ENCODE peak calls at places on chromosomes 5 and 9, in eight cellular contexts. G, C, J, B, M, X, I and L are unnamed samples.

GRCh38 chr5:61467766-61468482 is 135.9 kb downstream of the ZSWIM6 start:
- DNase-seq in G (no peak), C (peak; percentile 32), J (peak; percentile 12), B (no peak), M (no peak), X (peak; percentile 41), I (no peak), L (peak; percentile 66)

GRCh38 chr5:87412417-87413115 is at the start of gene CCNH:
- DNase-seq in G (peak; percentile 96), C (peak; percentile 98), J (peak; percentile 98), B (peak; percentile 96), M (peak; percentile 93), X (peak; percentile 92), I (peak; percentile 95), L (peak; percentile 98)

GRCh38 chr9:93288891-93289883 is 105.2 kb downstream of the WNK2 start:
- DNase-seq in G (no peak), C (no peak), J (peak; percentile 3), B (no peak), M (no peak), X (peak; percentile 64), I (no peak), L (peak; percentile 62)

GRCh38 chr9:32571969-32572899 is 725 bp downstream of the NDUFB6 start:
- DNase-seq in G (peak; percentile 67), C (peak; percentile 61), J (peak; percentile 70), B (peak; percentile 44), M (peak; percentile 55), X (peak; percentile 55), I (peak; percentile 86), L (peak; percentile 82)

GRCh38 chr5:90408571-90409317 is 812 bp downstream of the CETN3 start:
- DNase-seq in G (no peak), C (no peak), J (peak; percentile 25), B (peak; percentile 30), M (no peak), X (no peak), I (no peak), L (no peak)

GRCh38 chr5:111859031-111859430 is 102.0 kb upstream of the NREP start:
- DNase-seq in G (no peak), C (no peak), J (no peak), B (no peak), M (no peak), X (no peak), I (no peak), L (peak; percentile 65)

GRCh38 chr5:157215826-157216167 is 35.2 kb downstream of the ITK start:
- DNase-seq in G (no peak), C (no peak), J (no peak), B (no peak), M (no peak), X (no peak), I (no peak), L (no peak)

GRCh38 chr9:134236001-134236421 is 71.6 kb upstream of the RNU6ATAC start:
- DNase-seq in G (no peak), C (no peak), J (no peak), B (no peak), M (no peak), X (no peak), I (no peak), L (no peak)

GRCh38 chr9:116101516-116101915 is 52.1 kb upstream of the PAPPA start:
- DNase-seq in G (no peak), C (no peak), J (no peak), B (no peak), M (no peak), X (no peak), I (no peak), L (peak; percentile 84)

GRCh38 chr5:160363661-160364060 is 6.8 kb downstream of the C1QTNF2 start:
- DNase-seq in G (no peak), C (no peak), J (no peak), B (no peak), M (no peak), X (no peak), I (no peak), L (no peak)

GRCh38 chr5:16456103-16456832 is 9.3 kb downstream of the ZNF622 start:
- DNase-seq in G (peak; percentile 49), C (peak; percentile 60), J (peak; percentile 46), B (peak; percentile 15), M (no peak), X (peak; percentile 72), I (peak; percentile 84), L (peak; percentile 72)

GRCh38 chr5:176697267-176697928 is 50.1 kb downstream of the TSPAN17 start:
- DNase-seq in G (no peak), C (no peak), J (no peak), B (no peak), M (no peak), X (no peak), I (no peak), L (no peak)

GRCh38 chr5:1789838-1790462 is 9.7 kb downstream of the MRPL36 start:
- DNase-seq in G (no peak), C (peak; percentile 31), J (no peak), B (no peak), M (no peak), X (no peak), I (no peak), L (peak; percentile 96)

GRCh38 chr5:76041863-76042262 is 41.3 kb upstream of the SV2C start:
- DNase-seq in G (no peak), C (no peak), J (peak; percentile 30), B (no peak), M (no peak), X (peak; percentile 15), I (peak; percentile 7), L (no peak)

GRCh38 chr9:136739509-136739908 is 3.2 kb downstream of the LCN10 start:
- DNase-seq in G (no peak), C (no peak), J (no peak), B (no peak), M (no peak), X (no peak), I (no peak), L (no peak)

GRCh38 chr5:14587143-14587542 is 5.6 kb downstream of the OTULINL start:
- DNase-seq in G (no peak), C (no peak), J (no peak), B (peak; percentile 8), M (no peak), X (no peak), I (no peak), L (no peak)

GRCh38 chr9:120977321-120977720 is 50.7 kb upstream of the TRAF1 start:
- DNase-seq in G (no peak), C (no peak), J (no peak), B (no peak), M (no peak), X (no peak), I (no peak), L (no peak)

GRCh38 chr9:133981958-133982681 is 10.0 kb downstream of the VAV2 start:
- DNase-seq in G (no peak), C (no peak), J (no peak), B (no peak), M (no peak), X (no peak), I (no peak), L (no peak)

GRCh38 chr9:133057553-133057952 is 4.2 kb upstream of the CEL start:
- DNase-seq in G (no peak), C (no peak), J (no peak), B (no peak), M (no peak), X (no peak), I (no peak), L (no peak)

GRCh38 chr9:106590759-106591505 is 272.0 kb upstream of the ZNF462 start:
- DNase-seq in G (no peak), C (no peak), J (no peak), B (no peak), M (no peak), X (no peak), I (no peak), L (no peak)

GRCh38 chr9:114054191-114054690 is 23.9 kb downstream of the AMBP start:
- DNase-seq in G (no peak), C (no peak), J (no peak), B (no peak), M (no peak), X (no peak), I (no peak), L (no peak)

GRCh38 chr5:158519433-158520025 is 580.2 kb downstream of the EBF1 start:
- DNase-seq in G (no peak), C (no peak), J (no peak), B (no peak), M (no peak), X (no peak), I (no peak), L (no peak)

GRCh38 chr9:16496908-16497307 is 373.6 kb downstream of the BNC2 start:
- DNase-seq in G (no peak), C (no peak), J (no peak), B (no peak), M (no peak), X (no peak), I (no peak), L (no peak)

GRCh38 chr5:151005975-151006576 is 14.3 kb upstream of the GPX3 start:
- DNase-seq in G (no peak), C (peak; percentile 59), J (no peak), B (no peak), M (no peak), X (no peak), I (no peak), L (peak; percentile 57)

GRCh38 chr5:174311531-174312269 is 266.2 kb downstream of the NSG2 start:
- DNase-seq in G (no peak), C (peak; percentile 51), J (peak; percentile 87), B (peak; percentile 76), M (peak; percentile 61), X (peak; percentile 66), I (peak; percentile 58), L (peak; percentile 34)

GRCh38 chr9:93893899-93894690 is 61.1 kb downstream of the BARX1 start:
- DNase-seq in G (no peak), C (no peak), J (no peak), B (no peak), M (no peak), X (no peak), I (no peak), L (no peak)

GRCh38 chr5:36156619-36157018 is 4.7 kb downstream of the SKP2 start:
- DNase-seq in G (no peak), C (no peak), J (no peak), B (no peak), M (no peak), X (no peak), I (no peak), L (peak; percentile 69)

GRCh38 chr5:74122175-74122574 is 496.2 kb downstream of the ARHGEF28 start:
- DNase-seq in G (no peak), C (no peak), J (no peak), B (no peak), M (no peak), X (no peak), I (peak; percentile 5), L (no peak)